ENCODE peak calls at places on chromosomes 12 and 14, in nine cellular contexts. M, W, J, C, A, B, F, P and O are unnamed samples.

GRCh38 chr12:71431991-71432390 is 7.6 kb upstream of the LGR5 start:
- DNase-seq in B (peak; percentile 54), W (no peak), C (no peak), P (no peak), M (no peak), A (no peak), J (no peak), F (no peak), O (no peak)

GRCh38 chr12:54251667-54252284 is 28.1 kb downstream of the CBX5 start:
- DNase-seq in C (no peak), F (peak; percentile 51), J (no peak), W (no peak), B (peak; percentile 65), M (no peak), P (peak; percentile 72), A (no peak), O (peak; percentile 60)

GRCh38 chr12:20018406-20018805 is 349.9 kb upstream of the PDE3A start:
- DNase-seq in F (no peak), W (no peak), C (no peak), B (no peak), J (no peak), P (no peak), A (peak; percentile 28), M (no peak), O (no peak)

GRCh38 chr12:15698377-15698867 is 90.8 kb downstream of the EPS8 start:
- DNase-seq in W (no peak), P (peak; percentile 34), A (no peak), M (no peak), F (no peak), B (no peak), C (no peak), J (no peak), O (no peak)

GRCh38 chr12:111180830-111181726 is 187.8 kb downstream of the PHETA1 start:
- DNase-seq in B (no peak), F (no peak), C (peak; percentile 55), A (peak; percentile 43), P (peak; percentile 83), W (no peak), J (no peak), M (peak; percentile 53), O (peak; percentile 47)

GRCh38 chr14:64550539-64551333 is 975 bp downstream of the PPP1R36 start:
- DNase-seq in P (no peak), M (no peak), B (no peak), A (no peak), W (no peak), J (no peak), C (no peak), F (no peak), O (no peak)

GRCh38 chr12:852864-853263 is 96.6 kb downstream of the RAD52 start:
- DNase-seq in F (no peak), J (no peak), W (no peak), M (no peak), P (no peak), A (no peak), C (no peak), B (peak; percentile 40), O (no peak)

GRCh38 chr14:96683575-96684289 is 113.5 kb upstream of the VRK1 start:
- DNase-seq in M (no peak), P (no peak), A (no peak), C (no peak), J (no peak), W (no peak), B (peak; percentile 23), F (no peak), O (peak; percentile 8)

GRCh38 chr12:120444676-120445075 is 1.5 kb downstream of the TRIAP1 start:
- DNase-seq in A (no peak), J (no peak), P (no peak), W (no peak), M (no peak), B (no peak), C (no peak), F (no peak), O (no peak)
- H3K4me3 ChIP-seq in A (no peak overlapping the region), J (peak overlapping the region; percentile 100), P (no peak overlapping the region), W (no peak overlapping the region), M (no peak overlapping the region), B (peak overlapping the region; percentile 77), C (no peak overlapping the region), F (no peak overlapping the region), O (no peak overlapping the region)

GRCh38 chr12:52690351-52691075 is 10.3 kb upstream of the KRT1 start:
- DNase-seq in B (no peak), J (peak; percentile 69), P (no peak), C (no peak), F (no peak), A (no peak), W (no peak), M (no peak), O (no peak)

GRCh38 chr12:52691765-52692150 is 11.6 kb upstream of the KRT1 start:
- DNase-seq in C (no peak), M (no peak), W (no peak), F (no peak), A (no peak), J (no peak), P (no peak), B (no peak), O (no peak)

GRCh38 chr12:52691076-52691764 is 11.0 kb upstream of the KRT1 start:
- DNase-seq in A (peak; percentile 27), C (peak; percentile 18), W (no peak), M (no peak), B (no peak), F (no peak), J (peak; percentile 83), P (no peak), O (no peak)

GRCh38 chr12:52693261-52693660 is 10.1 kb downstream of the KRT77 start:
- DNase-seq in M (no peak), P (no peak), F (no peak), W (no peak), C (no peak), J (no peak), B (no peak), A (no peak), O (peak; percentile 5)

DNA sequence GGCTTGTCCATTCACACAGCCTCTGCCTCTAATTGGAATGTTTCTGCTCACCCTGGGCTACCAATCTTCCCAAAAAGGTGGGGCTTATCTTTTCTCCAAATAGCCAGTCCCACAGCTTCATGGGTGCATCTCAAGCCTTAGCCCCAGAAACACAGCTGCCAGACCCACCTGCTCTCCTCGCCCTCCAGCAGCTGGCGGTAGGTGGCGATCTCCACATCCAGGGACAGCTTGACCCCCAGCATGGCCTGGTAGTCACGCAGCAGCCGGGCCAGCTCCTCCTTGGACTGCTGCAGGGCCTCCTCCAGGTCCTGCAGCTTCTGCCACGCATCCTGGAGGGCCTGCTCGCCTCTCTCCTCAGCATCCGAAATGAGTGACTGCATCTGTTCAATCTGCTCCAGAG is 11.1 kb downstream of the KRT77 start:
- DNase-seq in C (no peak), F (no peak), W (no peak), P (no peak), J (peak; percentile 93), M (no peak), A (no peak), B (no peak), O (no peak)
- TF ChIP-seq CTCF in C (no peak), F (peak; percentile 3), W (no peak), P (peak; percentile 13), J (peak; percentile 80), M (no peak), A (no peak), B (no peak), O (no peak)

DNA sequence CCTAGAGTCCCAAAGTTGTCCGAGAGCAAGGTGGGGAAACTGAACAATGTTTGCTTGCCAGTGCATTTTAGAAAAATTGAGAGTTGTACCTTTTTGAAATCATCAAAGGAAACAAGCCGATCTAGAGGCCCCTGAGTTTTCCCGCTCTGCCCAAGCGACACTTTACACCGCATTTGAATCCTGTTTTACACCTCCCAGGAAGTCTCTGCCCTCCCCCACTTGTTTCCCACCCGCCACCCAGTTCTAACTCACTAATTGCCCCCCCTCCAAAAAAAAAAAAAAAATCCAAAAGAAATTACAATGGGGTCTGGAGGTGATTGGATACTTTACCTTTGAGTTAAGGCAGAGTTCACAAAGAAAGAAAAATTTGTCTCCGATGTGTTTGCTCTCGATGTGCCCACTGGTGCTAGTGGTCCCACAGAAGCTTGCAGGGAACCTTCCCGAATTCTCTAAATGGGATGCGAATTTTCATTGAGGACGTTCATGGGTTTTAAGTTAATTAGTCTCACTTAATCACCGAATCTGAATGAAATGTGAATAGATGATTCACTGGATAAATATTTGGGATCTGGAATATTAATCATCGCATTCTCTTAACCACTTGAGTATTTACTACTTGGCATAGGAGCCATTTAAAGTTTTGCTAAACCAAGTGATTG is 2.4 kb downstream of the HMGA2 start:
- DNase-seq in C (no peak), F (peak; percentile 80), B (peak; percentile 77), W (no peak), M (no peak), P (peak; percentile 59), A (no peak), J (peak; percentile 68), O (peak; percentile 80)
- H3K4me3 ChIP-seq in C (no peak overlapping the region), F (peak overlapping the region; percentile 89), B (peak overlapping the region; percentile 92), W (peak overlapping the region; percentile 85), M (peak overlapping the region; percentile 55), P (peak overlapping the region; percentile 93), A (peak overlapping the region; percentile 61), J (peak overlapping the region; percentile 96), O (peak overlapping the region; percentile 89)

DNA sequence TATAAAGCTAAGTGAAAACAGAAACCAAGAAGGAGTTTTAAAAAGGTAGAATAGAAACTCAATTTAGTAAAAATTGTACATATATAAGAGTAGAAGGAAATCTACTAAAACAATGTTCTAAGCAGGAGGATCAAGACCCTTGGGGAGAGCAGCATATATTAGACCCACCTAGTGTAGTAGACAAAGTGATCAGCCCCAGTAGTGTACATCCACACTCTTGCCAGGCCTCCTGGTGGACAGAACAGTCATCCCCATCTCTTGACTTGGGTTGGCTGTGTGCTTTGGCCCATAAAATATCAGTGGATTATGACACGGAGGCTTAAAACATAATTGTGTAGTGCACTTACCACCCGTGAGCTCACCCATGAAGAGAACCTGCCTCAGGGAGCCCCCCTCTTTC is 10.9 kb upstream of the OTUB2 start:
- DNase-seq in P (no peak), A (no peak), M (no peak), B (no peak), F (no peak), W (no peak), J (no peak), C (no peak), O (no peak)
- TF ChIP-seq CTCF in P (no peak), A (no peak), M (no peak), B (no peak), F (no peak), W (no peak), J (peak; percentile 31), C (no peak), O (no peak)

DNA sequence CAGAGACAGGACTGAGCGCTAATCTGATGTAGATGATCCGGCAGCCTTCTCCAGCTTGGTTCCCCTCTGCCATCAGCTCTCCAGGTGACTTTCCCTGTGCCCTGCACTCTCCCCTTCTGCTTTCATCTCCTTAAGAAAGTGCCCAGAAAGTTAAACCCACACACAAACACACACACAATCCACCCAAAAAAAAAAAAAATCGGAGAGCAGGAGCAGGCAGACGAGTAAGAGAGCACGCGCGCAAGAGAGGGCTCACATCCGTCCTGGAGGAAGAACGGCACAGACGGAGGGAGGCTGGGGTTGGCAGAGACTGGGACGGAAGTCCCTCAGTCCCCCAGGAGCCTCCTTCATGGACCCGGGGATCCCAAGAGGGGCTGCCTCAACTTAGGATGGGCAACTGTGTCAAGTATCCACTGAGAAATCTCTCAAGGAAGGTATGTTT is 9.8 kb downstream of the CABP1 start:
- DNase-seq in A (no peak), P (no peak), C (no peak), F (no peak), B (no peak), W (no peak), M (no peak), J (no peak), O (no peak)
- H3K4me3 ChIP-seq in A (peak overlapping the region; percentile 39), P (no peak overlapping the region), C (no peak overlapping the region), F (no peak overlapping the region), B (no peak overlapping the region), W (peak overlapping the region; percentile 77), M (peak overlapping the region; percentile 31), J (no peak overlapping the region), O (no peak overlapping the region)